ENCODE peak calls at places on chromosomes 5 and 9, in eight cellular contexts. J, B, E, L, U, T, S and K are unnamed samples.
A peak's percentile ranks its signal among the peaks of the same experiment; 100 is the strongest.

GRCh38 chr9:16303506-16303905 is 567.0 kb downstream of the BNC2 start:
- DNase-seq in L (no peak), U (no peak), E (no peak), T (no peak), J (no peak), B (no peak), S (no peak), K (no peak)

GRCh38 chr9:135796784-135797462 is 94.9 kb downstream of the KCNT1 start:
- DNase-seq in T (no peak), E (no peak), S (no peak), J (no peak), U (no peak), L (no peak), B (no peak), K (no peak)

GRCh38 chr9:112494153-112494552 is 7.5 kb downstream of the KIAA1958 start:
- DNase-seq in L (no peak), E (no peak), S (no peak), J (no peak), U (no peak), T (no peak), B (no peak), K (no peak)

GRCh38 chr5:156479864-156480263 is 152.9 kb downstream of the SGCD start:
- DNase-seq in U (peak; percentile 89), S (peak; percentile 2), J (no peak), E (no peak), T (no peak), B (no peak), L (peak; percentile 8), K (peak; percentile 92)

GRCh38 chr5:149826574-149826973 is 96.5 kb downstream of the PPARGC1B start:
- DNase-seq in S (no peak), T (no peak), B (no peak), J (no peak), U (no peak), L (no peak), E (no peak), K (no peak)

GRCh38 chr5:171984748-171985419 is 21.6 kb downstream of the FBXW11 start:
- DNase-seq in E (no peak), J (no peak), L (no peak), S (peak; percentile 15), B (no peak), U (peak; percentile 74), T (no peak), K (peak; percentile 91)

GRCh38 chr9:78559449-78559885 is 262.5 kb downstream of the PSAT1 start:
- DNase-seq in U (peak; percentile 51), B (no peak), J (no peak), T (no peak), L (no peak), S (no peak), E (no peak), K (peak; percentile 77)

GRCh38 chr9:76687861-76688374 is 76.3 kb upstream of the PCA3 start:
- DNase-seq in T (no peak), L (no peak), E (no peak), B (no peak), J (no peak), U (peak; percentile 60), S (peak; percentile 47), K (peak; percentile 90)

GRCh38 chr5:167171056-167171455 is 1120.4 kb upstream of the WWC1 start:
- DNase-seq in S (no peak), J (no peak), L (no peak), E (no peak), U (no peak), B (no peak), T (no peak), K (no peak)

GRCh38 chr5:174145821-174146220 is 100.3 kb downstream of the NSG2 start:
- DNase-seq in E (no peak), S (peak; percentile 8), U (no peak), J (peak; percentile 31), L (peak; percentile 8), T (no peak), B (peak; percentile 70), K (no peak)

GRCh38 chr5:109779036-109779735 is 89.5 kb downstream of the MAN2A1 start:
- DNase-seq in L (no peak), J (no peak), E (no peak), S (no peak), U (no peak), B (no peak), T (no peak), K (no peak)

GRCh38 chr5:133830911-133831310 is 137.5 kb downstream of the C5orf15 start:
- DNase-seq in J (no peak), S (no peak), T (no peak), U (no peak), L (no peak), B (no peak), E (no peak), K (no peak)

GRCh38 chr9:91424403-91425176 is 958 bp upstream of the NFIL3 start:
- DNase-seq in B (peak; percentile 69), T (peak; percentile 93), S (peak; percentile 77), J (peak; percentile 32), E (peak; percentile 54), U (peak; percentile 83), L (peak; percentile 51), K (peak; percentile 95)

GRCh38 chr5:124796495-124796894 is 50.1 kb upstream of the ZNF608 start:
- DNase-seq in L (peak; percentile 22), B (no peak), U (no peak), E (no peak), S (no peak), J (no peak), T (no peak), K (no peak)

GRCh38 chr5:72604111-72604792 is 97.0 kb upstream of the ZNF366 start:
- DNase-seq in T (no peak), B (no peak), J (no peak), E (no peak), L (no peak), S (no peak), U (peak; percentile 66), K (peak; percentile 61)

GRCh38 chr5:172716796-172717313 is 54.1 kb downstream of the DUSP1 start:
- DNase-seq in T (peak; percentile 93), U (no peak), S (peak; percentile 78), J (peak; percentile 79), E (peak; percentile 74), L (peak; percentile 66), B (peak; percentile 87), K (peak; percentile 91)

GRCh38 chr5:57383093-57383861 is 99.3 kb downstream of the ACTBL2 start:
- DNase-seq in E (no peak), T (no peak), J (no peak), U (peak; percentile 55), B (peak; percentile 5), L (peak; percentile 24), S (peak; percentile 80), K (peak; percentile 88)

GRCh38 chr9:136372561-136373299 is 739 bp downstream of the CARD9 start:
- DNase-seq in S (peak; percentile 96), J (no peak), U (peak; percentile 47), T (peak; percentile 89), L (peak; percentile 19), E (no peak), B (no peak), K (peak; percentile 86)

GRCh38 chr5:157562111-157562581 is 13.4 kb downstream of the ADAM19 start:
- DNase-seq in J (no peak), E (no peak), L (no peak), U (peak; percentile 60), T (no peak), S (no peak), B (peak; percentile 27), K (no peak)

GRCh38 chr5:160749026-160749425 is 103.0 kb downstream of the ATP10B start:
- DNase-seq in J (no peak), U (no peak), E (no peak), B (no peak), T (no peak), S (no peak), L (no peak), K (no peak)

GRCh38 chr9:113823421-113823820 is 52.7 kb upstream of the ZNF618 start:
- DNase-seq in E (no peak), S (no peak), L (no peak), T (no peak), B (no peak), J (no peak), U (no peak), K (no peak)

GRCh38 chr5:101678494-101679193 is 617.4 kb downstream of the SLCO4C1 start:
- DNase-seq in J (peak; percentile 74), B (peak; percentile 83), T (no peak), E (peak; percentile 8), L (peak; percentile 46), U (no peak), S (peak; percentile 55), K (peak; percentile 13)

GRCh38 chr5:127878174-127878750 is 175.1 kb downstream of the CCDC192 start:
- DNase-seq in E (no peak), U (no peak), L (peak; percentile 23), S (peak; percentile 38), B (peak; percentile 77), T (peak; percentile 62), J (peak; percentile 5), K (no peak)

GRCh38 chr5:59536875-59537274 is 356.7 kb downstream of the PDE4D start:
- DNase-seq in U (no peak), L (no peak), E (no peak), T (no peak), J (no peak), B (no peak), S (no peak), K (no peak)

GRCh38 chr9:29793970-29794369 is 2220.7 kb upstream of the C9orf72 start:
- DNase-seq in T (no peak), B (no peak), E (no peak), S (no peak), J (no peak), L (no peak), U (no peak), K (no peak)
- H3K4me3 ChIP-seq in T (no peak overlapping the region), B (no peak overlapping the region), E (no peak overlapping the region), S (no peak overlapping the region), J (no peak overlapping the region), L (no peak overlapping the region), U (no peak overlapping the region), K (no peak overlapping the region)

GRCh38 chr5:33936381-33937016 is at the start of gene RXFP3:
- DNase-seq in T (no peak), U (no peak), E (no peak), B (peak; percentile 59), S (no peak), J (no peak), L (no peak), K (peak; percentile 71)
- H3K4me3 ChIP-seq in T (peak within 1 kb of the TSS; percentile 28), U (peak within 1 kb of the TSS; percentile 54), E (no peak within 1 kb of the TSS), B (peak within 1 kb of the TSS; percentile 80), S (no peak within 1 kb of the TSS), J (peak within 1 kb of the TSS; percentile 72), L (no peak within 1 kb of the TSS), K (peak within 1 kb of the TSS; percentile 53)

GRCh38 chr5:27171696-27172362 is 133.4 kb upstream of the CDH9 start:
- DNase-seq in E (no peak), L (no peak), U (no peak), S (no peak), J (no peak), B (peak; percentile 12), T (no peak), K (no peak)
- H3K4me3 ChIP-seq in E (no peak overlapping the region), L (no peak overlapping the region), U (no peak overlapping the region), S (no peak overlapping the region), J (no peak overlapping the region), B (no peak overlapping the region), T (no peak overlapping the region), K (no peak overlapping the region)

DNA sequence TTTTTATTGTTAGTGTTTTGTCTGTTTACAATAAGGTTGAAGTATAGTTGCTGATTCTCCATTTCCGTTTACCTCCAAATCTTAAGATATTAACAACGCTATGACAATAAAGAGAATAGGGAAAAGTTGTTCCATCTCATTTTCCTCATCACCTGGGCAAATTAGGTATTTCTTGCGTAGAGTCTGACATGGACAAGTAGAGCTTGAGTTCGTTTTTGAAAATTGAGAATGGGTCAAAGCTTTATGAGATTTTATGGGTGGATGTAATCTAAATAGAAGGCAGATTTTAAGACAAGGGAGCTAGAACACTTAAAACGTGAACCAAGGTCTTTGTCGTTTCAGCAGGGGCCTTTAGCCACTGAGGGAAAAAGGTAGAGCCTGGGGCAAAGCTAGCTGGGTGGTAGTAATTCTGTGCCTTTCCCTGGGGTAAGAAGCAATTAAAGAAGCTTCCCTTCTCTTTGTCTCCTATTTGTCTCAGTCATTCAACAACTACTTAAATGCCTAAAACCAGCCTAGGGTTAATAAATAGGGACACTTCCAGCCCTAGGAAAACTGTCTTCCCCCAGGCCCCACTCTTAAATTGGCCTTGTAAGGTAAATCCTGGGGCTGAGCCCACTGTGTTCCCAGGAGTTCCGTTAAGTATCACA is 551 bp upstream of the CAAP1 start:
- DNase-seq in S (peak; percentile 0), U (no peak), L (no peak), T (no peak), E (no peak), J (no peak), B (peak; percentile 9), K (no peak)
- H3K4me3 ChIP-seq in S (peak overlapping the region; percentile 79), U (peak overlapping the region; percentile 100), L (peak overlapping the region; percentile 89), T (peak overlapping the region; percentile 88), E (peak overlapping the region; percentile 97), J (no peak overlapping the region), B (peak overlapping the region; percentile 82), K (peak overlapping the region; percentile 93)